ENCODE peak calls at places on chromosomes 4 and X, in six cellular contexts. M is testis, X is GM20000, B is cardiac fibroblast, A is Peyer's patch, I is sigmoid colon. K is an unnamed sample.

GRCh38 chr4:57119054-57119651 is 9.0 kb upstream of the IGFBP7 start:
- DNase-seq in M (peak), X (no peak), B (peak), A (no peak), I (peak), K (no peak)

GRCh38 chr4:174199735-174200134 is 83.7 kb downstream of the FBXO8 start:
- DNase-seq in M (no peak), X (no peak), B (no peak), A (no peak), I (no peak), K (no peak)

GRCh38 chrX:56978172-56978571 is 17.2 kb downstream of the SPIN3 start:
- DNase-seq in M (peak), X (peak), B (peak), A (no peak), I (no peak), K (peak)

GRCh38 chr4:88960576-88960975 is 96.4 kb downstream of the FAM13A start:
- DNase-seq in M (no peak), X (no peak), B (peak), A (no peak), I (no peak), K (no peak)

GRCh38 chr4:53852343-53852742 is 212.1 kb downstream of the CHIC2 start:
- DNase-seq in M (no peak), X (no peak), B (peak), A (no peak), I (no peak), K (no peak)

GRCh38 chrX:413322-414201 is 26.9 kb upstream of the PPP2R3B start:
- DNase-seq in M (no peak), X (no peak), B (peak), A (no peak), I (no peak), K (no peak)

GRCh38 chr4:25031077-25031606 is 396 bp upstream of the LGI2 start:
- DNase-seq in M (peak), X (peak), B (peak), A (no peak), I (peak), K (peak)

GRCh38 chr4:103075435-103075893 is 1.1 kb downstream of the SLC9B2 start:
- DNase-seq in M (no peak), X (no peak), B (peak), A (no peak), I (no peak), K (no peak)

GRCh38 chr4:48194986-48195773 is 61.1 kb upstream of the TXK start:
- DNase-seq in M (no peak), X (no peak), B (no peak), A (no peak), I (no peak), K (no peak)

GRCh38 chrX:115549008-115549407 is 12.0 kb upstream of the PLS3 start:
- DNase-seq in M (no peak), X (no peak), B (no peak), A (no peak), I (no peak), K (no peak)

GRCh38 chrX:115553171-115553570 is 7.8 kb upstream of the PLS3 start:
- DNase-seq in M (no peak), X (no peak), B (no peak), A (no peak), I (no peak), K (no peak)

DNA sequence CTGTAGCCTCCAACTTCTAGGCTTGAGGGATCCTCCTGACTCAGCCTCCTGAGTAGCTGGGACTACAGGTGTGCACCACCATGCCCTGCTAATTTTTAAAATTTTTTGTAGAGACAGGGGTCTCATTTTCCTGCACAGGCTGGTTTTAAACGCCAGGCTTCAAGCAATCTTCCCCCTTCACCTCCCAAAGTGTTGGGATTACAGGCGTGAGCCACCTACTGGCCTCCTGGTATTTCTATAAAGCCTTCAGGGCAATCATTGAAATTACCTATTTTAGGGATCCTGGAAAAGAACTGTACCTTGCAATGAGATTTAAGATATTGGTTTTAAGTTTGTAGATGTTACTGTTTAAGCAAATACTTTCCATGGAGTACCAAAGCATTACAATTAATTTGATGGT is 13.5 kb upstream of the PLS3 start:
- DNase-seq in M (no peak), X (no peak), B (no peak), A (no peak), I (no peak), K (peak)
- TF ChIP-seq CTCF in M (no peak), X (no peak), B (no peak), A (no peak), I (no peak), K (no peak)

DNA sequence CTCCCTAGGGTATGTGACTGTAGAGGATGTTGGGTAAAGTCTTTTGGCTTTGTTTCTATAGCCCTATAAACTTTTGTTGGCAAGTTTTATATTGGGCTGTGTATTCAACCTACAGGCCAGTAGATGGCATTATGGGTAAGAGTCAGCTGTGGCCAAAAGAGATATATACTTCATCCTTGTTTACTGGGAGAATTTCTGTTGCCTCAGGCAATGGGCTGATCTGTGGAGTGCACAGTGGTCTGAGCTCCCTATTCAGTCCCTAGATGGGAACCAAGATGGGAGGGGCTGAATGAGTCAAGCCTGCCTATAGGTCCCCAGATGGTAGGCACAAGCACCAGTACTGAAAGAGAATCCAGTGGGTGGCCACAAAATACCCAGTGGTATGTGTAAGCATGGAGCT is 580.6 kb downstream of the EPHA5 start:
- DNase-seq in M (no peak), X (no peak), B (peak), A (no peak), I (no peak), K (no peak)
- TF ChIP-seq CTCF in M (no peak), X (no peak), B (peak), A (no peak), I (no peak), K (no peak)

DNA sequence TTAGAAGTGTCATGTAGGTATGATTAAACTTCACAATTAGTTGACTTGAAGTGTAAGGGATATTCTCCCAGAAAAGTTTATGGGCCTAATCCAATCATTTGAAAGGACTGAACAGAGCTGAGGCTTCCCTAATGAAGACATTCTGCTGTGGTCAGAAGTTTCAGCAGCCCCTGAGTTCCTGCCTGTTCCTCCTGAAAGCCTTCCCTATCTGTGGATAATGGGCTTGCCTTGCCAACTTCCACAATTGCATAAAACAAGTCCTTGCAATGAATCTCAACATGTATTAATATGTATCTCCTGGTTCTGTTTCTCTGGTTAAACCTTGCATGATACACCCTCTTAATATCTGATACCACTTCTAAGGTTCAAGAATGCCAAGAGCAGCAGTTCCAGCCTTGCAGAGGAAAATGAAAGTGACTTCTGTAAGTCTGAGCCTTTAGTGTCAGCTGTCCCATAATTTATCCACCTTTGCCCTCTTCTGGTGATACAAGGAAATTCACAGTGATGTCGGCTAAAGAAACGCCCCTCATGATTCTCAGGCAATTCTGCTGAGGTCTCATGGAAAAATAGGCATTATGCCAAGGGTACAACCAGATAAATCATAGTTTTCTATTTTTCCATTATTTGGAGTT is 172.4 kb upstream of the CXCL13 start:
- DNase-seq in M (peak), X (peak), B (peak), A (no peak), I (no peak), K (peak)
- TF ChIP-seq CTCF in M (peak), X (peak), B (peak), A (peak), I (peak), K (peak)

GRCh38 chrX:51608766-51609165 is 9.9 kb downstream of the CENPVL3 start:
- DNase-seq in M (no peak), X (no peak), B (peak), A (no peak), I (no peak), K (no peak)

DNA sequence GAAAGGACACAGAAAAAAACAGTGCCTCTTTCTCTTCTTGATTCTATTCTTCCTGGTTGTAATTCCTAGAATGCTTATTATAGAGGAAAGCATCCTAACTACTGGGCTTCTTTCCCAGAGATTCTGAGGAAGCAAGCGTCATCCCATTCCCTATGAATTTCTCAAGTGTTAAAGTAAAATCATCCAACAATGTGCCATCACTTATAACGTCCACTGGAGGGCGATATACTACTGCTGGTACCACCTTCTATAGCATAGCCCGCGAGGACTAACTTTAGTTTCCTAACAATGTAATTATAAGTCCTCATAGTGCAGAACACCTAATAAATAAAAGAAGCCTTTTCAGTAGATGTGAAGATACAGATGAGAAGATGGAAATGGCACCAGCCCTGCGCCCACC is 4.4 kb downstream of the CENPVL3 start:
- DNase-seq in M (no peak), X (peak), B (peak), A (no peak), I (no peak), K (no peak)
- TF ChIP-seq CTCF in M (no peak), X (peak), B (peak), A (peak), I (peak), K (peak)

GRCh38 chrX:80876877-80877276 is 67.2 kb upstream of the BRWD3 start:
- DNase-seq in M (no peak), X (peak), B (peak), A (no peak), I (no peak), K (no peak)
- TF ChIP-seq CTCF in M (no peak), X (no peak), B (peak), A (peak), I (peak), K (no peak)

GRCh38 chrX:35382966-35383365 is 415.2 kb upstream of the MAGEB16 start:
- DNase-seq in M (no peak), X (no peak), B (no peak), A (no peak), I (no peak), K (no peak)

GRCh38 chrX:35380808-35381700 is 417.1 kb upstream of the MAGEB16 start:
- DNase-seq in M (peak), X (peak), B (peak), A (no peak), I (no peak), K (no peak)
- TF ChIP-seq CTCF in M (no peak), X (peak), B (peak), A (peak), I (peak), K (peak)

GRCh38 chr4:167020410-167020809 is 213.9 kb downstream of the SPOCK3 start:
- DNase-seq in M (no peak), X (no peak), B (peak), A (no peak), I (no peak), K (peak)
- TF ChIP-seq CTCF in M (no peak), X (peak), B (peak), A (no peak), I (no peak), K (no peak)

K was measured in Calu3.